ENCODE peak calls at places on chromosomes 5 and 9, in six cellular contexts. O is adrenal gland, V is body of pancreas, A is RWPE2, R is kidney, M is PC-3. D is an unnamed sample. For H3K4me1, the result is how much of the 10 kb centered on the place peaks cover.

GRCh38 chr5:177425196-177425800 is 1.2 kb upstream of the GRK6 start:
- DNase-seq in M (no peak), V (no peak), R (no peak), O (peak), A (no peak), D (no peak)

GRCh38 chr5:38124321-38124720 is 134.0 kb upstream of the EGFLAM start:
- DNase-seq in R (no peak), V (no peak), O (no peak), M (no peak), A (no peak), D (no peak)

GRCh38 chr5:58452566-58453258 is 7.2 kb downstream of the PLK2 start:
- DNase-seq in O (no peak), R (no peak), A (no peak), V (no peak), M (peak), D (no peak)

GRCh38 chr5:57476743-57477142 is 5.9 kb downstream of the ACTBL2 start:
- DNase-seq in M (no peak), R (no peak), V (no peak), O (no peak), A (no peak), D (no peak)

GRCh38 chr9:75083188-75083976 is 4.6 kb downstream of the NMRK1 start:
- DNase-seq in R (peak), V (peak), M (peak), O (no peak), A (no peak), D (peak)

GRCh38 chr5:43564289-43564850 is 7.5 kb upstream of the PAIP1 start:
- DNase-seq in R (no peak), A (no peak), M (no peak), O (no peak), V (no peak), D (no peak)

GRCh38 chr9:33147770-33148169 is 19.4 kb downstream of the B4GALT1 start:
- DNase-seq in M (no peak), R (no peak), V (no peak), A (no peak), O (peak), D (no peak)

GRCh38 chr5:42268630-42269029 is 154.6 kb upstream of the GHR start:
- DNase-seq in A (no peak), V (no peak), R (no peak), O (no peak), M (peak), D (no peak)

GRCh38 chr9:16619897-16620296 is 250.6 kb downstream of the BNC2 start:
- DNase-seq in M (no peak), R (no peak), O (no peak), V (no peak), A (no peak), D (no peak)

GRCh38 chr5:177959315-177959714 is 36.7 kb downstream of the PROP1 start:
- DNase-seq in O (no peak), A (no peak), M (no peak), V (no peak), R (no peak), D (no peak)

GRCh38 chr9:82489579-82489915 is 501.0 kb downstream of the SPATA31D1 start:
- DNase-seq in M (no peak), R (no peak), A (no peak), V (no peak), O (no peak), D (peak)

GRCh38 chr5:1542755-1543154 is 19.0 kb upstream of the LPCAT1 start:
- DNase-seq in R (peak), A (peak), O (no peak), M (peak), V (peak), D (peak)

GRCh38 chr9:86491634-86492266 is 137.5 kb upstream of the TUT7 start:
- DNase-seq in V (no peak), M (no peak), R (no peak), O (no peak), A (no peak), D (no peak)

GRCh38 chr5:178421128-178421527 is 169.1 kb downstream of the COL23A1 start:
- DNase-seq in A (no peak), R (no peak), M (no peak), V (no peak), O (no peak), D (no peak)

GRCh38 chr5:149837680-149838269 is 106.8 kb downstream of the PDE6A start:
- DNase-seq in O (peak), R (no peak), A (no peak), M (peak), V (peak), D (no peak)

GRCh38 chr5:98750693-98751092 is 22.8 kb upstream of the RGMB start:
- DNase-seq in M (peak), R (no peak), A (no peak), V (peak), O (no peak), D (no peak)

GRCh38 chr9:108750656-108751175 is 105.1 kb downstream of the ACTL7B start:
- DNase-seq in O (no peak), V (no peak), R (no peak), A (no peak), M (no peak), D (no peak)

GRCh38 chr5:145068696-145069095 is 766.4 kb downstream of the PRELID2 start:
- DNase-seq in O (no peak), M (no peak), A (no peak), R (no peak), V (no peak), D (no peak)

GRCh38 chr5:26569929-26570258 is 468.5 kb downstream of the CDH9 start:
- DNase-seq in M (no peak), A (peak), O (no peak), V (no peak), R (peak), D (no peak)

GRCh38 chr5:169300468-169301385 is at the start of gene SLIT3:
- DNase-seq in A (peak), O (peak), M (peak), V (peak), R (peak), D (peak)

GRCh38 chr9:12817702-12818101 is 42.9 kb downstream of the LURAP1L start:
- DNase-seq in V (peak), M (peak), A (peak), R (peak), O (no peak), D (no peak)

GRCh38 chr9:351916-352315 is 137.3 kb downstream of the DOCK8 start:
- DNase-seq in V (no peak), O (no peak), A (no peak), M (no peak), R (no peak), D (no peak)

GRCh38 chr9:350354-350753 is 135.7 kb downstream of the DOCK8 start:
- DNase-seq in M (no peak), R (no peak), V (no peak), A (no peak), O (no peak), D (no peak)

GRCh38 chr9:343773-344172 is 129.1 kb downstream of the DOCK8 start:
- DNase-seq in R (no peak), O (no peak), M (no peak), A (no peak), V (no peak), D (no peak)

GRCh38 chr9:346114-346513 is 131.4 kb downstream of the DOCK8 start:
- DNase-seq in A (no peak), O (peak), R (no peak), M (no peak), V (peak), D (no peak)

GRCh38 chr9:347667-348292 is 133.1 kb downstream of the DOCK8 start:
- DNase-seq in V (no peak), R (no peak), A (no peak), M (peak), O (no peak), D (no peak)
- TF ChIP-seq CTCF in V (peak), R (peak), A (peak), M (peak), O (peak), D (peak)

GRCh38 chr9:95459867-95460626 is 56.7 kb downstream of the PTCH1 start:
- DNase-seq in M (no peak), V (no peak), R (no peak), A (no peak), O (no peak), D (no peak)

GRCh38 chr9:95461448-95462381 is 55.1 kb downstream of the PTCH1 start:
- DNase-seq in A (no peak), O (no peak), R (no peak), V (no peak), M (no peak), D (no peak)

GRCh38 chr9:95459218-95459617 is 57.6 kb downstream of the PTCH1 start:
- DNase-seq in V (no peak), O (no peak), M (no peak), A (no peak), R (no peak), D (no peak)

GRCh38 chr9:95462419-95463121 is 54.2 kb downstream of the PTCH1 start:
- DNase-seq in V (peak), O (peak), R (peak), M (no peak), A (no peak), D (peak)

DNA sequence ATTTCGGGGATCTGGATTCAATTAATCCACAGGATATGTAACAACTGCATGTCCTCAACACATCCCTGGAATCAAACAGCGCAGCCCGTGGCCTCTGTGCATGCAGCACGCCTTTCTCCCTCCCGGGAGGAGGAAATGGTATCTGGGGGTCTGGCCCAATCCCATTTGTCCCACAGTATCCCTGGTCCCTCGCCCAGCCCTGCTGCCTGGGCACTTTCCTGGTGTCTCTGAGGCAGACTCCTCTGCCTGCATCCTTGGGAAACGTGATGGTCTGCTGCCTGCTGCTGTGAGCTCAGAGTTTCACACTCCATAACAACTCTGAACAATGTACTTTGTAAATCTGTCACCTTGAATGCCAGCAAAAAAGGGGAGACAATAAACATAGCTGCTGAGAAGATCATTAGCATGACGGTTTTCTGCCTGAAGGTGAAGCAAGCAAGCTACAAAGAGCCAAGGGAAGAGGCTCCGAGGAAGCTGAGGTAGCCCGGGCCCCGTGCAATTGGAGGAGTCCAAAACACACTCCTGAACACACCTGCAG is 56.1 kb downstream of the PTCH1 start:
- DNase-seq in O (no peak), V (no peak), R (no peak), M (no peak), A (no peak), D (no peak)
- H3K4me1 ChIP-seq in O (under half), V (under half), R (under half), M (under half), A (under half), D (under half)

GRCh38 chr5:204966-205670 is 12.8 kb downstream of the CCDC127 start:
- DNase-seq in V (no peak), R (peak), A (no peak), M (no peak), O (no peak), D (no peak)

GRCh38 chr5:206927-207536 is 10.9 kb downstream of the CCDC127 start:
- DNase-seq in V (no peak), A (no peak), M (peak), R (no peak), O (no peak), D (no peak)

GRCh38 chr5:206406-206805 is 11.5 kb downstream of the CCDC127 start:
- DNase-seq in M (no peak), A (no peak), O (peak), V (no peak), R (peak), D (no peak)

GRCh38 chr5:208449-209114 is 9.4 kb downstream of the CCDC127 start:
- DNase-seq in O (no peak), R (no peak), A (no peak), M (no peak), V (no peak), D (no peak)

GRCh38 chr5:207599-207998 is 10.4 kb downstream of the CCDC127 start:
- DNase-seq in A (no peak), M (peak), O (no peak), R (peak), V (no peak), D (no peak)
- H3K27ac ChIP-seq in A (no peak), M (peak), O (no peak), R (no peak), V (no peak), D (peak)

GRCh38 chr9:120917285-120917684 is 9.3 kb downstream of the TRAF1 start:
- DNase-seq in O (no peak), R (no peak), V (no peak), M (no peak), A (no peak), D (no peak)

GRCh38 chr9:120915854-120916495 is 10.6 kb downstream of the TRAF1 start:
- DNase-seq in R (no peak), M (no peak), A (no peak), V (no peak), O (no peak), D (no peak)

GRCh38 chr9:120917989-120918630 is 8.5 kb downstream of the TRAF1 start:
- DNase-seq in A (no peak), V (no peak), O (no peak), M (no peak), R (no peak), D (no peak)

GRCh38 chr9:120914953-120915352 is 11.6 kb downstream of the TRAF1 start:
- DNase-seq in R (no peak), A (no peak), O (no peak), M (peak), V (no peak), D (no peak)

DNA sequence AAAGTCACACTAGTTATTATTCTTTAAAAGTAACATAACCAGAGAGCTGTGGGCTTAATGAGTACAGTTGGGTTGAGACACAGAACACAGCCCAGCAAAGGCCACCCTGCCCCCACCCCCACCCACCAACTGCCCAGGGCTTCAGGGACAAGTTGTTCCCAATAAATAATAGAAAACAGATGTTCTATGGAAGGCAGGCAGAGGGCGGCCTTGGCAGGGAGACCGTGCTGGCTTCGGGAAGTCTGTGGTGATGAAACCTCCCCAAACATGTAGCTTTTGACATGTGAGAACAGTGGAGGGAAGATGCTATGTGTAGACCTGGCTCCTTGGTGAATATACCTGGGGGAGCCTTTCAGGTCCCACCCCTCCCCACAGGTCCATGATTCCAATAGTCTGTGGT is 10.0 kb downstream of the TRAF1 start:
- DNase-seq in V (peak), M (no peak), R (peak), O (peak), A (no peak), D (peak)
- TF ChIP-seq CTCF in V (no peak), M (no peak), R (no peak), O (peak), A (peak), D (peak)

DNA sequence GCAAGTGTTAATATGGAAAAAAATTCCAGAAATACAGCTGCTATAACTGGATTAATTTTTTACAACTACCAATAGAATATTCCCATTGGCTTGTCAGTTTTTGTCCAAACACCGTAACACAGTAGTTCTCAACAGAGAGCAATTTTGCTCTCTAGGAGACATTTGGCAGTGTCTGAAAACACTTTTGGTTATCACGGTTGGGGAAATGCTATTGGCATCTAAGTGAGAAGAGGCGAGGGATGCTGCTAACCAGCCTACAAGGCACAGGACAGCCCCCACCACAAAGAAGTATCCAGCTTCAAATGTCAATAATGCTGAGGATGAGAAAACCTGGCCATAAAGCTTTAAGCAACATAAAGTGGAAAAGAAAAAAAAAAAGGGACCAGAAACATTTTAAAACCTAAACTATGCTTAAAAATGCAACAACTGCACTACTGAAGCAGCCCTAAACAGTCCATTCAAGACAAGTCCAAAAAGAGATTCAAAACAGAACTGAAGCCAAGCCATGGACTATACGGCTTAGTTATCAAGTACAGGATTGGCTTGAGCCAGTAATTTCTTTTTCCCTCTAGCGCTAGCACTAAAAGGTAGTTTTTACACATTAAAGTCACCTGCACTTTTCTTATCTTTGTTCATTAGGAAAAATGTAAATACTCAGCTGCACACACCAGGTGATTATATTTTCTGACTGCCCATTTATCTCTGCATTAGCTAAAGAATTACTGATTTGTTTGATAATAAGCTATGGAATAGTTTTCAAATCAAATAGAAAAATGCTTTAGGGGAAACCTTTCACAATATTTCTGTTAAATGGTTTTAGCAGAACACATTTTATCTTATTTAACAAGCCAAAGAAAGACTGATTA is 83.8 kb downstream of the NR3C1 start:
- DNase-seq in M (no peak), A (no peak), R (no peak), O (no peak), V (no peak), D (no peak)
- H3K4me1 ChIP-seq in M (under half), A (under half), R (under half), O (under half), V (under half), D (half or more)

DNA sequence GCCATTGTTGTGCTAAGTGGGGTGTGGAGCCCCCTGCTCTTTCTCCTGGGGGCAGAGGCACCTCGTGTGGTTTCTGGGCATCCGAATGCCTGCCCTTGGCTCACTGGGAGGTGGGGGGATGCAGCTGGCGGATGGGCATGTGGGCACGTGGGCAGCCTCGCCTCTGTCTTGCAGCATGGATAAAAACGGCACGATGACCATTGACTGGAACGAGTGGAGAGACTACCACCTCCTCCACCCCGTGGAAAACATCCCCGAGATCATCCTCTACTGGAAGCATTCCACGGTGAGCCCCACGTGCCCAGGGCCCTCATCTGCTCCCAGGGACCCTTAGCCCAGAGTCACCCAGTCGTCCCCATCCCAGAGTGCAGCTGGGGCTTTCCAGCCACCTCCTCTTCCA is 25.3 kb downstream of the PTGES2 start:
- DNase-seq in V (peak), R (peak), O (no peak), M (no peak), A (no peak), D (peak)
- H3K27ac ChIP-seq in V (peak), R (peak), O (peak), M (no peak), A (no peak), D (peak)

GRCh38 chr9:35195683-35196082 is 33.9 kb downstream of the UNC13B start:
- DNase-seq in V (no peak), M (no peak), A (no peak), R (no peak), O (no peak), D (no peak)

GRCh38 chr9:35191105-35191504 is 29.3 kb downstream of the UNC13B start:
- DNase-seq in A (no peak), V (no peak), M (no peak), O (no peak), R (no peak), D (no peak)

GRCh38 chr9:35198191-35198590 is 36.4 kb downstream of the UNC13B start:
- DNase-seq in V (no peak), O (no peak), A (no peak), M (no peak), R (no peak), D (no peak)

DNA sequence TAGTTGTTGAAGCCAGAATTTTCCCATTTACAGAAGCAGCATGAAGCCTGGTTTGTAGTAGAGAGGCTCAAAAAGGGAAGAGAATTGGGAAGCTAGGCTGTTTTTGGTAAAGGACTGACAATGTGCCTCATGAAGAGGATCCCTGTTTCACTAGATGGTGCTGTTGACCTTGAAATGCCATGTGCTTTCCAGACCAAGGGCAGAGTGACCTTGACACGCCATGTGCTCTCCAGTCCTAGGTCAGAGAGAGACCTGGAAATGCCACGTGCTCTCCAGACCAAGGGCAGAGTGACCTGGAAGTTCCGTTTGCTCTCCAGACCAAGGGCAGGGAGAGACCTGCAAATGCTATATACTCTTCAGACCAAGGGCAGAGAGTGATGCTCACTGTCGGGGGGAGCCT is 32.0 kb downstream of the UNC13B start:
- DNase-seq in V (no peak), M (no peak), A (no peak), R (no peak), O (no peak), D (no peak)
- TF ChIP-seq CTCF in V (no peak), M (no peak), A (no peak), R (no peak), O (no peak), D (no peak)